ENCODE peak calls at places on chromosomes 12 and 14, in eight cellular contexts. R, U, X, M, A, P, W and C are unnamed samples.

GRCh38 chr12:121713257-121714155 is 954 bp downstream of the TMEM120B start:
- DNase-seq in W (peak; percentile 85), A (peak; percentile 44), R (no peak), P (peak; percentile 35), M (peak; percentile 30), U (peak; percentile 34), X (no peak), C (no peak)

GRCh38 chr14:36241183-36241582 is 64.7 kb upstream of the PTCSC3 start:
- DNase-seq in M (peak; percentile 15), W (no peak), U (no peak), X (no peak), A (no peak), P (peak; percentile 5), R (no peak), C (no peak)

GRCh38 chr12:98418357-98419075 is 96.9 kb upstream of the TMPO start:
- DNase-seq in U (no peak), M (peak; percentile 35), W (peak; percentile 97), X (no peak), P (peak; percentile 98), A (peak; percentile 74), R (no peak), C (no peak)

GRCh38 chr14:71399057-71399487 is 491.8 kb downstream of the PCNX1 start:
- DNase-seq in A (no peak), R (no peak), X (no peak), U (no peak), W (no peak), P (no peak), M (no peak), C (no peak)

GRCh38 chr14:99543369-99543768 is 60.6 kb downstream of the CCDC85C start:
- DNase-seq in U (no peak), W (no peak), X (no peak), P (no peak), M (no peak), R (no peak), A (no peak), C (no peak)

GRCh38 chr12:50317198-50317597 is 33.9 kb upstream of the LIMA1 start:
- DNase-seq in W (no peak), P (peak; percentile 29), A (no peak), U (no peak), R (no peak), X (no peak), M (peak; percentile 27), C (no peak)

GRCh38 chr12:45674583-45674982 is 54.9 kb upstream of the ARID2 start:
- DNase-seq in X (no peak), P (peak; percentile 93), A (no peak), M (no peak), R (no peak), U (no peak), W (no peak), C (no peak)

GRCh38 chr12:29655861-29656260 is 127.9 kb downstream of the TMTC1 start:
- DNase-seq in P (peak; percentile 27), X (no peak), W (no peak), M (no peak), A (no peak), R (no peak), U (no peak), C (no peak)

GRCh38 chr12:52440821-52441319 is 6.7 kb upstream of the KRT75 start:
- DNase-seq in A (no peak), X (no peak), R (no peak), U (no peak), P (peak; percentile 74), W (peak; percentile 48), M (no peak), C (no peak)

GRCh38 chr12:110107369-110108281 is 16.5 kb upstream of the IFT81 start:
- DNase-seq in M (no peak), R (no peak), U (no peak), P (peak; percentile 95), W (no peak), A (no peak), X (no peak), C (no peak)